ENCODE peak calls at places on chromosomes 4 and X, in five cellular contexts. S, L, K, Z and R are unnamed samples.

GRCh38 chrX:13759152-13759718 is 24.7 kb downstream of the OFD1 start:
- DNase-seq in L (no peak), Z (no peak), K (no peak), S (no peak), R (no peak)

GRCh38 chrX:92283298-92283697 is 504.1 kb downstream of the PCDH11X start:
- DNase-seq in K (no peak), L (no peak), S (no peak), Z (no peak), R (no peak)

GRCh38 chrX:40340116-40340515 is 240.7 kb upstream of the ATP6AP2 start:
- DNase-seq in S (no peak), L (no peak), Z (no peak), K (no peak), R (no peak)

GRCh38 chr4:168153596-168154440 is 61.5 kb downstream of the ANXA10 start:
- DNase-seq in K (no peak), Z (peak), S (peak), L (peak), R (peak)

GRCh38 chrX:12825801-12826200 is 34.6 kb downstream of the PRPS2 start:
- DNase-seq in Z (no peak), L (no peak), K (no peak), S (no peak), R (no peak)

GRCh38 chr4:127775843-127776242 is 6.3 kb upstream of the HSPA4L start:
- DNase-seq in L (no peak), K (no peak), Z (no peak), S (no peak), R (no peak)

GRCh38 chr4:6574747-6575502 is at the start of gene MAN2B2:
- DNase-seq in S (peak), Z (peak), L (peak), K (peak), R (peak)

GRCh38 chrX:74132265-74132664 is 171.7 kb upstream of the ZCCHC13 start:
- DNase-seq in L (no peak), S (no peak), Z (no peak), K (no peak), R (no peak)

GRCh38 chrX:79366888-79367749 is at the start of gene ITM2A:
- DNase-seq in K (no peak), L (peak), Z (peak), S (no peak), R (no peak)

GRCh38 chrX:34332336-34332735 is 200.2 kb upstream of the FAM47A start:
- DNase-seq in S (peak), Z (no peak), K (no peak), L (no peak), R (no peak)

GRCh38 chrX:132877954-132878536 is 80.4 kb downstream of the HS6ST2 start:
- DNase-seq in L (no peak), Z (no peak), K (no peak), S (peak), R (no peak)

GRCh38 chr4:143026459-143027170 is 158.1 kb upstream of the USP38 start:
- DNase-seq in S (no peak), Z (no peak), K (no peak), L (no peak), R (no peak)

GRCh38 chr4:55376698-55377097 is 19.1 kb upstream of the TMEM165 start:
- DNase-seq in L (no peak), K (no peak), S (no peak), Z (no peak), R (no peak)

GRCh38 chr4:24527371-24527770 is 57.0 kb downstream of the DHX15 start:
- DNase-seq in L (peak), K (no peak), Z (no peak), S (no peak), R (no peak)